ENCODE peak calls at places on chromosomes 1 and 21, in nine cellular contexts. G is Peyer's patch; V is left lung; P is GM23248; A is AG04450; N is CD4-positive, alpha-beta memory T cell; M is fibroblast of lung; Z is heart left ventricle; C is psoas muscle. Q is an unnamed sample. For H3K9me3, the result is how much of the 10 kb centered on the place peaks cover.

GRCh38 chr1:67741121-67741520 is 56.1 kb downstream of the GADD45A start:
- DNase-seq in V (no peak), G (peak), A (no peak), P (no peak), Z (no peak), N (no peak), M (no peak), C (no peak), Q (no peak)

GRCh38 chr21:29433366-29434059 is 134.8 kb downstream of the BACH1 start:
- DNase-seq in C (no peak), Z (no peak), M (peak), P (peak), A (peak), V (no peak), N (no peak), G (no peak), Q (no peak)

GRCh38 chr1:204067935-204068334 is 5.0 kb upstream of the SOX13 start:
- DNase-seq in P (no peak), M (no peak), V (no peak), N (no peak), Z (no peak), A (no peak), C (no peak), G (no peak), Q (no peak)

GRCh38 chr1:27878038-27878437 is 5.7 kb downstream of the THEMIS2 start:
- DNase-seq in A (no peak), V (no peak), P (no peak), M (no peak), N (no peak), C (no peak), Z (no peak), G (no peak), Q (no peak)

GRCh38 chr1:33007190-33008050 is 29.3 kb downstream of the AK2 start:
- DNase-seq in G (peak), P (peak), V (peak), A (peak), M (peak), C (peak), Z (peak), N (peak), Q (no peak)

GRCh38 chr1:94013331-94013925 is 104.2 kb upstream of the GCLM start:
- DNase-seq in A (no peak), G (peak), C (no peak), P (no peak), N (no peak), Z (no peak), V (no peak), M (no peak), Q (no peak)

GRCh38 chr1:20689645-20690056 is 28.2 kb downstream of the KIF17 start:
- DNase-seq in Z (no peak), A (no peak), M (no peak), P (no peak), C (no peak), V (no peak), N (no peak), G (no peak), Q (no peak)

GRCh38 chr1:182595641-182596240 is 6.7 kb upstream of the RNASEL start:
- DNase-seq in G (peak), Z (peak), C (peak), N (peak), P (peak), M (peak), V (peak), A (no peak), Q (peak)

GRCh38 chr1:3944621-3944914 is 44.5 kb upstream of the C1orf174 start:
- DNase-seq in G (no peak), V (no peak), P (no peak), Z (no peak), A (no peak), M (no peak), N (no peak), C (no peak), Q (no peak)

GRCh38 chr1:168092566-168093355 is 44.0 kb downstream of the GPR161 start:
- DNase-seq in M (peak), N (no peak), P (no peak), V (no peak), Z (no peak), G (no peak), C (no peak), A (no peak), Q (no peak)

GRCh38 chr1:6491480-6491962 is at the start of gene PLEKHG5:
- DNase-seq in M (peak), A (no peak), P (peak), G (no peak), Z (peak), C (no peak), V (no peak), N (no peak), Q (no peak)

GRCh38 chr1:203322480-203323179 is 17.3 kb downstream of the BTG2 start:
- DNase-seq in A (no peak), G (no peak), M (no peak), P (no peak), Z (peak), N (no peak), V (no peak), C (no peak), Q (no peak)

GRCh38 chr1:170910273-170910672 is 25.1 kb upstream of the MROH9 start:
- DNase-seq in N (no peak), A (no peak), Z (no peak), V (no peak), G (no peak), M (peak), P (peak), C (no peak), Q (no peak)

GRCh38 chr1:9655836-9656235 is 4.3 kb downstream of the PIK3CD start:
- DNase-seq in G (no peak), P (no peak), C (no peak), V (no peak), Z (no peak), A (no peak), N (no peak), M (no peak), Q (no peak)

GRCh38 chr1:230414694-230415093 is 11.4 kb downstream of the PGBD5 start:
- DNase-seq in V (no peak), M (no peak), P (no peak), C (no peak), Z (no peak), A (no peak), N (no peak), G (no peak), Q (no peak)

GRCh38 chr1:88956003-88956402 is 36.4 kb downstream of the KYAT3 start:
- DNase-seq in P (no peak), G (no peak), V (no peak), M (no peak), Z (no peak), N (no peak), A (no peak), C (no peak), Q (no peak)

GRCh38 chr1:109619405-109619654 is at the start of gene GNAT2:
- DNase-seq in G (no peak), N (no peak), Z (no peak), M (no peak), A (no peak), C (no peak), V (no peak), P (no peak), Q (no peak)

GRCh38 chr1:182255494-182255893 is 136.1 kb downstream of the GLUL start:
- DNase-seq in N (no peak), C (no peak), V (no peak), Z (no peak), M (no peak), G (no peak), A (no peak), P (no peak), Q (no peak)

GRCh38 chr1:235106457-235106856 is 22.2 kb downstream of the TOMM20 start:
- DNase-seq in A (no peak), N (no peak), P (no peak), V (no peak), Z (no peak), G (no peak), M (no peak), C (no peak), Q (no peak)

GRCh38 chr21:33975548-33976081 is 60.0 kb upstream of the ATP5PO start:
- DNase-seq in G (peak), P (peak), Z (no peak), V (no peak), C (no peak), M (peak), A (no peak), N (peak), Q (peak)

GRCh38 chr1:243844186-243844585 is 5.9 kb downstream of the AKT3 start:
- DNase-seq in N (no peak), G (no peak), A (no peak), Z (no peak), C (no peak), V (no peak), M (no peak), P (peak), Q (no peak)

GRCh38 chr1:202860744-202861419 is 28.1 kb downstream of the RABIF start:
- DNase-seq in M (peak), A (no peak), C (peak), G (peak), Z (peak), N (peak), P (peak), V (peak), Q (peak)

GRCh38 chr1:40665335-40666171 is at the start of gene RIMS3:
- DNase-seq in N (peak), P (peak), M (peak), Z (peak), C (peak), A (no peak), V (peak), G (peak), Q (peak)

GRCh38 chr21:45108808-45109800 is 34.7 kb downstream of the ADARB1 start:
- DNase-seq in V (no peak), Z (no peak), P (no peak), N (no peak), C (no peak), M (no peak), G (no peak), A (no peak), Q (no peak)

GRCh38 chr1:48920741-48921330 is 144.1 kb upstream of the BEND5 start:
- DNase-seq in P (no peak), G (no peak), N (no peak), C (no peak), V (no peak), A (no peak), Z (no peak), M (no peak), Q (no peak)

GRCh38 chr1:72170246-72170645 is 112.1 kb downstream of the NEGR1 start:
- DNase-seq in A (no peak), C (no peak), P (no peak), M (no peak), V (no peak), Z (no peak), N (no peak), G (no peak), Q (no peak)

GRCh38 chr1:23194119-23194984 is 22.9 kb downstream of the HTR1D start:
- DNase-seq in Z (no peak), C (no peak), V (no peak), M (peak), N (no peak), A (peak), G (no peak), P (peak), Q (no peak)

GRCh38 chr21:34022557-34023335 is 50.6 kb upstream of the MRPS6 start:
- DNase-seq in C (no peak), V (no peak), A (no peak), P (peak), Z (peak), G (peak), N (peak), M (no peak), Q (no peak)

GRCh38 chr1:231340328-231341013 is 2.4 kb downstream of the SPRTN start:
- DNase-seq in V (no peak), M (no peak), P (no peak), N (no peak), G (no peak), Z (no peak), C (no peak), A (no peak), Q (no peak)

GRCh38 chr1:44688760-44689446 is 14.4 kb downstream of the ARMH1 start:
- DNase-seq in N (no peak), Z (no peak), V (peak), M (no peak), G (peak), P (no peak), A (no peak), C (no peak), Q (no peak)

GRCh38 chr1:27574871-27575831 is 28.8 kb downstream of the AHDC1 start:
- DNase-seq in P (peak), G (peak), Z (peak), M (peak), A (peak), V (peak), N (no peak), C (peak), Q (no peak)

GRCh38 chr21:14673649-14674048 is 127.5 kb upstream of the SAMSN1 start:
- DNase-seq in G (no peak), Z (no peak), M (no peak), P (no peak), N (no peak), A (no peak), V (no peak), C (no peak), Q (no peak)

GRCh38 chr21:44374601-44375280 is 21.3 kb downstream of the TRPM2 start:
- DNase-seq in A (no peak), M (no peak), C (no peak), N (no peak), Z (no peak), V (no peak), P (no peak), G (peak), Q (no peak)

GRCh38 chr1:116987256-116987555 is 14.4 kb upstream of the CD101 start:
- DNase-seq in G (peak), Z (peak), M (no peak), V (no peak), A (no peak), P (no peak), C (no peak), N (peak), Q (peak)

GRCh38 chr1:219339466-219339865 is 165.8 kb downstream of the LYPLAL1 start:
- DNase-seq in V (no peak), C (no peak), A (no peak), P (peak), M (peak), Z (no peak), G (no peak), N (no peak), Q (no peak)

GRCh38 chr1:161046574-161047167 is 894 bp upstream of the USF1 start:
- DNase-seq in C (no peak), M (no peak), A (no peak), N (no peak), Z (no peak), P (no peak), G (no peak), V (no peak), Q (no peak)

GRCh38 chr1:183227963-183228649 is 42.0 kb downstream of the LAMC2 start:
- DNase-seq in G (peak), V (no peak), Z (peak), C (peak), M (peak), N (no peak), P (peak), A (no peak), Q (no peak)

GRCh38 chr1:219954052-219954451 is 25.7 kb upstream of the SLC30A10 start:
- DNase-seq in G (no peak), V (no peak), N (no peak), Z (no peak), C (no peak), A (no peak), P (no peak), M (no peak), Q (no peak)

DNA sequence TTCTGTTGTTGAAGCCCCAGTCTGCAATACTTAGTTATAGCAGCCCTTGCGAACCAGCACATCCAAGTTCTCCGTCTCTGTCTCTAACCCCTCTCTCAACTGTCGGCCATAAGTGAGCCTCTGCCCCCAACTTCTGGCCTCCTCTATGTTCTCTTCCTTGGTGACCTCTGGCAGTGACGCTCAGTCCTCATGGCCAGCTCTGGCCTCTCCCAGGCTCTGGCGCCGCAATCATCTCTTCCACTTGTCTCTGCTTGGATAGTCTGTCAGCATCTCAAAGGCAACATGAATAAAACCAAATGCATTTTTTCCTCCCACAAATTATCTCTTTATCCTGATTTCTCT is 8.4 kb upstream of the HLCS start:
- DNase-seq in N (no peak), C (no peak), G (no peak), Z (no peak), P (no peak), A (no peak), M (no peak), V (no peak), Q (no peak)
- H3K27ac ChIP-seq in N (no peak), C (no peak), G (no peak), Z (no peak), P (no peak), A (no peak), M (no peak), V (no peak), Q (no peak)

DNA sequence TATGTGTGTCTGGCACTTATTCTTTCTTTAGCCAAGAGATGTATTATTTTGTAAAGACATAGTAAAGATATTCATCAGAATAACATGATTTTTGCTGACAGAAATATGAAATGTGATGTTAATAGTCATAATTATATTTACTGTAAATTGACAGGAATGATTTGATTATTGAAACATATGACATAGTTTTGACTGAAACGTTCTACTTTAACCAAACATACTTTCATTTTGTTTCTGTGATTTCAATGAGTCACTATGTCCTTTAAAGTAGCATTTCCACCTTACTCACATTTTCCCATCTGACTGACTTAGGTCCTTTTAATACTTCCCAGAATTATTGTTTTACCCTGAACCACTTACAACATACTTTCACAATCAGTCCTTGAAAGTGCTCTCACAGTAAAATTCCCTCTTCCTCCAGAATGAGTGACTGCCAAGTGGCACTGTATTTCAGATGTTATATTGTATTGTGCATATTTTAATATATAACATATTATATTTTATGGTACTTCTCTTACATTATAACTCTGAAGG is 437.9 kb downstream of the NCAM2 start:
- DNase-seq in A (no peak), N (no peak), C (no peak), P (peak), Z (no peak), G (no peak), M (peak), V (no peak), Q (no peak)
- H3K9me3 ChIP-seq in A (under half), N (under half), C (under half), P (under half), Z (under half), G (under half), M (under half), V (under half), Q (under half)

GRCh38 chr1:64854674-64855073 is 109.8 kb downstream of the RAVER2 start:
- DNase-seq in G (no peak), A (no peak), P (no peak), Z (no peak), C (no peak), V (no peak), N (no peak), M (no peak), Q (no peak)
- H3K27ac ChIP-seq in G (no peak), A (no peak), P (no peak), Z (no peak), C (no peak), V (no peak), N (no peak), M (no peak), Q (no peak)

GRCh38 chr1:61070054-61070453 is 12.3 kb upstream of the NFIA start:
- DNase-seq in C (no peak), V (no peak), P (no peak), N (no peak), M (no peak), G (no peak), Z (no peak), A (no peak), Q (no peak)
- H3K9me3 ChIP-seq in C (under half), V (under half), P (under half), N (under half), M (under half), G (under half), Z (under half), A (under half), Q (under half)

GRCh38 chr1:18996548-18997177 is 40.2 kb upstream of the IFFO2 start:
- DNase-seq in M (no peak), C (no peak), V (no peak), G (no peak), A (no peak), P (no peak), N (no peak), Z (no peak), Q (no peak)

GRCh38 chr1:18997508-18997907 is 41.0 kb upstream of the IFFO2 start:
- DNase-seq in C (no peak), G (no peak), V (no peak), M (no peak), Z (no peak), N (no peak), A (no peak), P (no peak), Q (no peak)

GRCh38 chr1:18999287-18999852 is 42.9 kb upstream of the IFFO2 start:
- DNase-seq in A (no peak), P (peak), Z (no peak), G (no peak), C (no peak), N (no peak), M (peak), V (no peak), Q (no peak)

GRCh38 chr1:18998016-18998724 is 41.7 kb upstream of the IFFO2 start:
- DNase-seq in P (no peak), V (no peak), G (no peak), M (peak), Z (no peak), A (no peak), N (no peak), C (no peak), Q (no peak)

DNA sequence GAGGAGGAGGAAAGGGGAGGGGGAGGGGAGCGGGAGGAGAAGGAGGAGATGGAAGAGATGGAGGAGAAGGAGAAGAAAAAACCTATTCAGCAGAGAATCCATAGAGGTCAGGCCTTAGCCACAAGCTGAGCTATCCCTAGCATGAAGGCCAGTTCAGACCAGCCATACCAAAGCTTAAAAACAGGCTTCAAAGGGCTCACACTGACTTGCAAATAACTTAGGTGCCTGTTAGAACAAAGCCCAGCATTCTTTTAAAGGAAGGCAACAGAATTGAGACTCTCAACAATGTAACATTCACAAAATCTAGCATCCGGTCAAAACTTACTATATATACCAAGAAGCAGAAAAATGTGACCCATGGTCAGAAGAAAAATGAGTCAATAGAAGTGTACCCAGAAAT is 43.6 kb upstream of the IFFO2 start:
- DNase-seq in P (no peak), A (no peak), Z (no peak), G (no peak), N (no peak), M (peak), C (no peak), V (no peak), Q (no peak)
- H3K27ac ChIP-seq in P (no peak), A (no peak), Z (no peak), G (no peak), N (no peak), M (no peak), C (no peak), V (no peak), Q (no peak)